ENCODE peak calls at places on chromosomes 6 and 20, in eight cellular contexts. One of them, this sample, is unnamed.

GRCh38 chr6:41546866-41547798 is 951 bp downstream of the FOXP4 start:
- DNase-seq in HCT116: no peak
- DNase-seq in cardiac fibroblast: peak; percentile 54
- DNase-seq in GM13976: peak; percentile 57
- DNase-seq in left lung: no peak
- DNase-seq in fibroblast of lung: peak; percentile 45
- DNase-seq in WTC11: no peak
- DNase-seq in activated CD8-positive, alpha-beta T cell treated with anti-CD3 and anti-CD28 coated beads for 36 hours: peak; percentile 52
- DNase-seq in this sample: peak; percentile 54

GRCh38 chr6:4672772-4673171 is 103.4 kb upstream of the CDYL start:
- DNase-seq in fibroblast of lung: peak; percentile 66
- DNase-seq in activated CD8-positive, alpha-beta T cell treated with anti-CD3 and anti-CD28 coated beads for 36 hours: no peak
- DNase-seq in HCT116: no peak
- DNase-seq in GM13976: no peak
- DNase-seq in left lung: no peak
- DNase-seq in cardiac fibroblast: peak; percentile 34
- DNase-seq in WTC11: no peak
- DNase-seq in this sample: no peak

GRCh38 chr20:4119854-4120209 is 104.5 kb upstream of the RNF24 start:
- DNase-seq in fibroblast of lung: no peak
- DNase-seq in GM13976: no peak
- DNase-seq in WTC11: no peak
- DNase-seq in HCT116: no peak
- DNase-seq in activated CD8-positive, alpha-beta T cell treated with anti-CD3 and anti-CD28 coated beads for 36 hours: no peak
- DNase-seq in cardiac fibroblast: peak; percentile 93
- DNase-seq in left lung: no peak
- DNase-seq in this sample: no peak

GRCh38 chr20:45407783-45408645 is at the start of gene DBNDD2:
- DNase-seq in left lung: no peak
- DNase-seq in HCT116: no peak
- DNase-seq in activated CD8-positive, alpha-beta T cell treated with anti-CD3 and anti-CD28 coated beads for 36 hours: peak; percentile 54
- DNase-seq in GM13976: no peak
- DNase-seq in cardiac fibroblast: no peak
- DNase-seq in WTC11: no peak
- DNase-seq in fibroblast of lung: no peak
- DNase-seq in this sample: peak; percentile 32

GRCh38 chr20:58908216-58908615 is 55.7 kb downstream of the GNAS start:
- DNase-seq in HCT116: no peak
- DNase-seq in activated CD8-positive, alpha-beta T cell treated with anti-CD3 and anti-CD28 coated beads for 36 hours: no peak
- DNase-seq in cardiac fibroblast: no peak
- DNase-seq in GM13976: no peak
- DNase-seq in WTC11: no peak
- DNase-seq in left lung: no peak
- DNase-seq in fibroblast of lung: no peak
- DNase-seq in this sample: no peak

GRCh38 chr6:113103618-113104390 is 753.3 kb upstream of the MARCKS start:
- DNase-seq in cardiac fibroblast: peak; percentile 66
- DNase-seq in GM13976: no peak
- DNase-seq in activated CD8-positive, alpha-beta T cell treated with anti-CD3 and anti-CD28 coated beads for 36 hours: no peak
- DNase-seq in WTC11: no peak
- DNase-seq in left lung: no peak
- DNase-seq in HCT116: no peak
- DNase-seq in fibroblast of lung: peak; percentile 97
- DNase-seq in this sample: no peak

GRCh38 chr6:101402618-101403002 is 9.1 kb downstream of the GRIK2 start:
- DNase-seq in GM13976: no peak
- DNase-seq in left lung: no peak
- DNase-seq in HCT116: no peak
- DNase-seq in WTC11: peak; percentile 70
- DNase-seq in cardiac fibroblast: no peak
- DNase-seq in activated CD8-positive, alpha-beta T cell treated with anti-CD3 and anti-CD28 coated beads for 36 hours: no peak
- DNase-seq in fibroblast of lung: no peak
- DNase-seq in this sample: no peak

GRCh38 chr20:58623579-58624473 is 27.3 kb upstream of the STX16 start:
- DNase-seq in fibroblast of lung: peak; percentile 98
- DNase-seq in activated CD8-positive, alpha-beta T cell treated with anti-CD3 and anti-CD28 coated beads for 36 hours: no peak
- DNase-seq in left lung: peak; percentile 68
- DNase-seq in HCT116: peak; percentile 75
- DNase-seq in GM13976: no peak
- DNase-seq in cardiac fibroblast: peak; percentile 96
- DNase-seq in WTC11: no peak
- DNase-seq in this sample: no peak

GRCh38 chr6:42017021-42017643 is 33.2 kb upstream of the TAF8 start:
- DNase-seq in WTC11: no peak
- DNase-seq in left lung: no peak
- DNase-seq in cardiac fibroblast: peak; percentile 82
- DNase-seq in activated CD8-positive, alpha-beta T cell treated with anti-CD3 and anti-CD28 coated beads for 36 hours: peak; percentile 74
- DNase-seq in HCT116: no peak
- DNase-seq in fibroblast of lung: peak; percentile 84
- DNase-seq in GM13976: no peak
- DNase-seq in this sample: no peak

GRCh38 chr20:58906894-58907293 is 54.4 kb downstream of the GNAS start:
- DNase-seq in fibroblast of lung: peak; percentile 76
- DNase-seq in activated CD8-positive, alpha-beta T cell treated with anti-CD3 and anti-CD28 coated beads for 36 hours: peak; percentile 22
- DNase-seq in WTC11: no peak
- DNase-seq in GM13976: no peak
- DNase-seq in HCT116: no peak
- DNase-seq in cardiac fibroblast: peak; percentile 73
- DNase-seq in left lung: no peak
- DNase-seq in this sample: no peak

GRCh38 chr6:163291622-163292021 is 122.9 kb upstream of the QKI start:
- DNase-seq in HCT116: no peak
- DNase-seq in WTC11: no peak
- DNase-seq in left lung: no peak
- DNase-seq in activated CD8-positive, alpha-beta T cell treated with anti-CD3 and anti-CD28 coated beads for 36 hours: no peak
- DNase-seq in cardiac fibroblast: no peak
- DNase-seq in fibroblast of lung: peak; percentile 84
- DNase-seq in GM13976: no peak
- DNase-seq in this sample: no peak

GRCh38 chr6:155448823-155449789 is 6.5 kb downstream of the NOX3 start:
- DNase-seq in fibroblast of lung: peak; percentile 23
- DNase-seq in activated CD8-positive, alpha-beta T cell treated with anti-CD3 and anti-CD28 coated beads for 36 hours: no peak
- DNase-seq in left lung: no peak
- DNase-seq in cardiac fibroblast: no peak
- DNase-seq in WTC11: no peak
- DNase-seq in HCT116: no peak
- DNase-seq in GM13976: no peak
- DNase-seq in this sample: no peak

GRCh38 chr6:96391776-96392175 is 129.8 kb upstream of the UFL1 start:
- DNase-seq in left lung: no peak
- DNase-seq in WTC11: peak; percentile 74
- DNase-seq in fibroblast of lung: peak; percentile 16
- DNase-seq in activated CD8-positive, alpha-beta T cell treated with anti-CD3 and anti-CD28 coated beads for 36 hours: peak; percentile 35
- DNase-seq in GM13976: no peak
- DNase-seq in cardiac fibroblast: no peak
- DNase-seq in HCT116: no peak
- DNase-seq in this sample: no peak

GRCh38 chr6:64477311-64477850 is 841.8 kb downstream of the PHF3 start:
- DNase-seq in cardiac fibroblast: peak; percentile 13
- DNase-seq in WTC11: no peak
- DNase-seq in left lung: no peak
- DNase-seq in fibroblast of lung: peak; percentile 19
- DNase-seq in activated CD8-positive, alpha-beta T cell treated with anti-CD3 and anti-CD28 coated beads for 36 hours: no peak
- DNase-seq in GM13976: no peak
- DNase-seq in HCT116: no peak
- DNase-seq in this sample: no peak

DNA sequence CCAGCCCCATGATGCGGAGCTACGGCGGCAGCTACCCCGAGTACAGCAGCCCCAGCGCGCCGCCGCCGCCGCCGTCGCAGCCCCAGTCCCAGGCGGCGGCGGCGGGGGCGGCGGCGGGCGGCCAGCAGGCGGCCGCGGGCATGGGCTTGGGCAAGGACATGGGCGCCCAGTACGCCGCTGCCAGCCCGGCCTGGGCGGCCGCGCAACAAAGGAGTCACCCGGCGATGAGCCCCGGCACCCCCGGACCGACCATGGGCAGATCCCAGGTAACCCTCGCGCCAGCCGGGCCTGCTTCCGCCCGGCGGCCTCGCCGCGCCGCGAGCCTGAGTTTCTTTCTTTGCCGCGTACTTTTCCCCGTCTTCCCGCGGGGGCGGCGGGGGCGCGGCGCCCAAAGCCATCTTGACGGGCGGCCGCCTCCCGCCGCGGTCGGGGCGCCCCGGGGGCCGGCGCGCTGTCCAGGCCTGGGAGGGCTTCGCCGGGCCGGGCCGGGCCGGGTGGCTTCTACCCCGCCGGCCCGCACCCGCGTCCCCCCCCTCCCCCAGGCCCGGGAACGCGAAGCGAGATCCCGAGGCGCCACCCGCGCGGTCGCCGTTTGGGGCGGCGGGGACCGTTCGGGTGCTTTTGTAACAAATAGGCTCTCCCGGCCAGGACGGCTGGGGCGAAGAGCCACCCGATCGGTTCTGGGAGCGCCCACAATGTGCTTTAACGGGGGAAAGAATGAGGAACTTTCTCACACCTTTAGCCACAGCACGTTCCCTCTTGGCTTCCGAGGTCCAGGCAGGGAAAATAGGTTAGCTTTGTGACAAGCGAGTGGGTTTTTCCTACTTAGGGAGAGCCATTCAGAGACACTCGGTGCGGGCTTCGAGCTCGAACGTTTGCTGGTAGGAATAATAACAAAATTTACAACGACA is 2.3 kb downstream of the ARID1B start:
- DNase-seq in cardiac fibroblast: peak; percentile 33
- DNase-seq in WTC11: peak; percentile 38
- DNase-seq in fibroblast of lung: peak; percentile 29
- DNase-seq in GM13976: peak; percentile 58
- DNase-seq in left lung: peak; percentile 48
- DNase-seq in HCT116: no peak
- DNase-seq in activated CD8-positive, alpha-beta T cell treated with anti-CD3 and anti-CD28 coated beads for 36 hours: peak; percentile 69
- DNase-seq in this sample: peak; percentile 48
- TF ChIP-seq CTCF in cardiac fibroblast: no peak
- TF ChIP-seq CTCF in WTC11: no peak
- TF ChIP-seq CTCF in fibroblast of lung: no peak
- TF ChIP-seq CTCF in GM13976: no peak
- TF ChIP-seq CTCF in left lung: no peak
- TF ChIP-seq CTCF in HCT116: no peak
- TF ChIP-seq CTCF in activated CD8-positive, alpha-beta T cell treated with anti-CD3 and anti-CD28 coated beads for 36 hours: no peak
- TF ChIP-seq CTCF in this sample: no peak

GRCh38 chr6:29227235-29227634 is 56.5 kb downstream of the OR2J2 start:
- DNase-seq in activated CD8-positive, alpha-beta T cell treated with anti-CD3 and anti-CD28 coated beads for 36 hours: no peak
- DNase-seq in GM13976: no peak
- DNase-seq in cardiac fibroblast: no peak
- DNase-seq in HCT116: no peak
- DNase-seq in WTC11: no peak
- DNase-seq in fibroblast of lung: no peak
- DNase-seq in left lung: no peak
- DNase-seq in this sample: no peak
- TF ChIP-seq CTCF in activated CD8-positive, alpha-beta T cell treated with anti-CD3 and anti-CD28 coated beads for 36 hours: no peak
- TF ChIP-seq CTCF in GM13976: no peak
- TF ChIP-seq CTCF in cardiac fibroblast: no peak
- TF ChIP-seq CTCF in HCT116: peak; percentile 30
- TF ChIP-seq CTCF in WTC11: no peak
- TF ChIP-seq CTCF in fibroblast of lung: no peak
- TF ChIP-seq CTCF in left lung: no peak
- TF ChIP-seq CTCF in this sample: no peak

DNA sequence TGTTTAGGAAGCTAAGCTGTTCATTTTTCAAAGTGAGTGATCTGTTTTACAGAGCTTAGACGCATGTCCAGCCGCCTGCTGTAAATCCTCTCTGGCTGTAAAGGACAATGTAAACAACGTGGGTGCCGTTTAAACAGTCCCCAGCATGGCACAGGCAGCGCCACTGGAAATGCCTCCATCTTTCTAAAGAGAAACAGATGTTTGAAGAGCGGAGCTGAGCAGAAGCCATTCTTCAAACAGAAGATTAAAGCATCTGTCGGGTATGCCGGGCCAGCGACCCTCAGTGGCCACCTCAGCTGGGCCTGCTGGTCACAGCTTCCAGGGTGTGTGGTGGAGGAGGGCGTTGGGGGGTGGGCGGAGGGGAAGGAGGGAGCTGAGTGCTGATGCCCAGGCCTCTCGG is 138.6 kb downstream of the ERMARD start:
- DNase-seq in HCT116: no peak
- DNase-seq in left lung: no peak
- DNase-seq in GM13976: no peak
- DNase-seq in fibroblast of lung: no peak
- DNase-seq in activated CD8-positive, alpha-beta T cell treated with anti-CD3 and anti-CD28 coated beads for 36 hours: no peak
- DNase-seq in cardiac fibroblast: no peak
- DNase-seq in WTC11: no peak
- DNase-seq in this sample: no peak
- TF ChIP-seq CTCF in HCT116: no peak
- TF ChIP-seq CTCF in left lung: no peak
- TF ChIP-seq CTCF in GM13976: no peak
- TF ChIP-seq CTCF in fibroblast of lung: no peak
- TF ChIP-seq CTCF in activated CD8-positive, alpha-beta T cell treated with anti-CD3 and anti-CD28 coated beads for 36 hours: no peak
- TF ChIP-seq CTCF in cardiac fibroblast: no peak
- TF ChIP-seq CTCF in WTC11: no peak
- TF ChIP-seq CTCF in this sample: no peak

GRCh38 chr20:8829232-8829631 is 239.7 kb upstream of the PLCB4 start:
- DNase-seq in fibroblast of lung: no peak
- DNase-seq in GM13976: no peak
- DNase-seq in cardiac fibroblast: no peak
- DNase-seq in WTC11: no peak
- DNase-seq in HCT116: no peak
- DNase-seq in activated CD8-positive, alpha-beta T cell treated with anti-CD3 and anti-CD28 coated beads for 36 hours: no peak
- DNase-seq in left lung: no peak
- DNase-seq in this sample: no peak
- TF ChIP-seq CTCF in fibroblast of lung: peak; percentile 38
- TF ChIP-seq CTCF in GM13976: no peak
- TF ChIP-seq CTCF in cardiac fibroblast: peak; percentile 19
- TF ChIP-seq CTCF in WTC11: peak; percentile 20
- TF ChIP-seq CTCF in HCT116: peak; percentile 60
- TF ChIP-seq CTCF in activated CD8-positive, alpha-beta T cell treated with anti-CD3 and anti-CD28 coated beads for 36 hours: no peak
- TF ChIP-seq CTCF in left lung: no peak
- TF ChIP-seq CTCF in this sample: no peak